ENCODE peak calls at places on chromosomes 12 and 14, in five cellular contexts. P is cardiac muscle cell; Q is stimulated activated CD4-positive, alpha-beta T cell treated with anti-CD3 and anti-CD28 coated beads, Interleukin-15, amount 100 ng/mL, for 1 hour; T is PC-3; A is NCI-H1417. W is an unnamed sample.

GRCh38 chr12:63103489-63104131 is 47.4 kb downstream of the AVPR1A start:
- DNase-seq in P (peak), A (peak), T (peak), Q (no peak), W (no peak)

GRCh38 chr14:102819176-102819628 is 42.0 kb downstream of the TRAF3 start:
- DNase-seq in P (no peak), Q (no peak), T (no peak), A (peak), W (no peak)

GRCh38 chr12:108214486-108214885 is 85.4 kb downstream of the WSCD2 start:
- DNase-seq in Q (no peak), A (no peak), P (peak), T (peak), W (no peak)

GRCh38 chr14:23512156-23512555 is 39.4 kb downstream of the ZFHX2 start:
- DNase-seq in P (peak), T (no peak), A (no peak), Q (no peak), W (no peak)

GRCh38 chr12:88549929-88550328 is 30.3 kb downstream of the KITLG start:
- DNase-seq in Q (no peak), T (no peak), P (peak), A (no peak), W (no peak)

GRCh38 chr12:119176267-119177055 is 2.3 kb upstream of the HSPB8 start:
- DNase-seq in T (peak), Q (no peak), P (peak), A (no peak), W (no peak)

GRCh38 chr14:96102071-96102856 is 63.1 kb downstream of the C14orf132 start:
- DNase-seq in A (no peak), P (peak), Q (no peak), T (no peak), W (no peak)

GRCh38 chr12:65643595-65644386 is 180.5 kb upstream of the HMGA2 start:
- DNase-seq in Q (no peak), P (no peak), T (peak), A (no peak), W (no peak)

GRCh38 chr12:59808317-59808910 is 212.6 kb downstream of the SLC16A7 start:
- DNase-seq in Q (no peak), T (peak), A (peak), P (peak), W (no peak)

GRCh38 chr12:51139292-51139844 is 33.6 kb downstream of the TFCP2 start:
- DNase-seq in A (no peak), T (no peak), P (no peak), Q (no peak), W (no peak)

GRCh38 chr12:45789025-45789424 is 59.5 kb downstream of the ARID2 start:
- DNase-seq in Q (no peak), A (no peak), T (no peak), P (peak), W (no peak)

GRCh38 chr14:100602621-100603020 is 15.4 kb upstream of the BEGAIN start:
- DNase-seq in Q (no peak), P (no peak), A (no peak), T (no peak), W (no peak)

GRCh38 chr12:53219116-53219955 is 12.3 kb upstream of the ITGB7 start:
- DNase-seq in P (peak), Q (peak), T (peak), A (no peak), W (no peak)

GRCh38 chr12:108315486-108316105 is 23.5 kb downstream of the CMKLR1 start:
- DNase-seq in P (no peak), A (no peak), T (no peak), Q (no peak), W (no peak)

GRCh38 chr14:81594012-81594411 is 60.4 kb upstream of the SEL1L start:
- DNase-seq in P (peak), Q (no peak), T (no peak), A (no peak), W (no peak)

GRCh38 chr14:100375273-100375962 is 52.3 kb downstream of the SLC25A47 start:
- DNase-seq in P (peak), T (peak), A (peak), Q (no peak), W (peak)

GRCh38 chr12:26134540-26134939 is 9.7 kb upstream of the BHLHE41 start:
- DNase-seq in P (no peak), T (no peak), A (no peak), Q (no peak), W (no peak)

GRCh38 chr12:30286345-30286926 is 409.2 kb downstream of the IPO8 start:
- DNase-seq in A (no peak), T (peak), P (peak), Q (no peak), W (no peak)

GRCh38 chr12:3137268-3137761 is 60.1 kb downstream of the TSPAN9 start:
- DNase-seq in T (no peak), Q (no peak), A (peak), P (peak), W (no peak)

GRCh38 chr12:115394498-115395220 is 710.7 kb upstream of the TBX3 start:
- DNase-seq in A (no peak), T (peak), Q (no peak), P (no peak), W (no peak)

GRCh38 chr14:86003998-86004397 is 474.1 kb downstream of the FLRT2 start:
- DNase-seq in T (peak), Q (no peak), P (peak), A (no peak), W (no peak)

GRCh38 chr12:81450920-81451739 is 308.0 kb downstream of the PPFIA2 start:
- DNase-seq in P (peak), T (peak), A (peak), Q (no peak), W (no peak)

GRCh38 chr12:69437073-69437472 is 33.1 kb upstream of the FRS2 start:
- DNase-seq in Q (no peak), P (no peak), A (no peak), T (no peak), W (no peak)

GRCh38 chr14:22980672-22981089 is 1.7 kb downstream of the AJUBA start:
- DNase-seq in T (peak), P (peak), A (no peak), Q (no peak), W (peak)

GRCh38 chr12:103627189-103627855 is 40.2 kb downstream of the STAB2 start:
- DNase-seq in P (no peak), T (no peak), A (no peak), Q (no peak), W (no peak)